ENCODE peak calls at places on chromosomes 4 and X, in four cellular contexts. P, Z, B and I are unnamed samples.

GRCh38 chr4:8893227-8893623 is 21.6 kb upstream of the HMX1 start:
- DNase-seq in B (no peak), Z (no peak), P (no peak), I (no peak)

GRCh38 chr4:55545133-55545532 is 1.6 kb downstream of the CLOCK start:
- DNase-seq in P (no peak), Z (no peak), B (no peak), I (no peak)

GRCh38 chrX:68443155-68443868 is 10.0 kb upstream of the OPHN1 start:
- DNase-seq in B (no peak), P (no peak), Z (no peak), I (no peak)

GRCh38 chrX:115233497-115234219 is at the start of gene LRCH2:
- DNase-seq in P (peak), B (no peak), Z (peak), I (peak)

GRCh38 chr4:155688211-155688610 is 21.6 kb downstream of the GUCY1A1 start:
- DNase-seq in B (no peak), Z (no peak), P (no peak), I (no peak)

GRCh38 chr4:55378617-55379467 is 16.9 kb upstream of the TMEM165 start:
- DNase-seq in B (no peak), Z (no peak), P (no peak), I (no peak)

GRCh38 chr4:160928482-160928881 is 1235.3 kb downstream of the FSTL5 start:
- DNase-seq in P (no peak), B (no peak), Z (no peak), I (no peak)

GRCh38 chr4:23332266-23332665 is 557.6 kb downstream of the PPARGC1A start:
- DNase-seq in B (no peak), P (no peak), Z (no peak), I (no peak)

GRCh38 chr4:24965627-24966026 is 52.8 kb upstream of the CCDC149 start:
- DNase-seq in Z (no peak), P (no peak), B (peak), I (no peak)

GRCh38 chrX:94901849-94902248 is 1227.8 kb downstream of the FAM133A start:
- DNase-seq in Z (no peak), B (no peak), P (no peak), I (no peak)

GRCh38 chr4:104395219-104395618 is 99.5 kb downstream of the CXXC4 start:
- DNase-seq in Z (no peak), B (no peak), P (no peak), I (no peak)

GRCh38 chr4:164481306-164482091 is 272.4 kb upstream of the SMIM31 start:
- DNase-seq in P (no peak), B (no peak), Z (no peak), I (no peak)

GRCh38 chrX:2264179-2265030 is 236.4 kb downstream of the DHRSX start:
- DNase-seq in P (no peak), Z (no peak), B (peak), I (no peak)

GRCh38 chr4:107993969-107994368 is 4.3 kb downstream of the HADH start:
- DNase-seq in B (peak), Z (no peak), P (no peak), I (no peak)

GRCh38 chr4:12446650-12447049 is 1018.0 kb upstream of the HS3ST1 start:
- DNase-seq in B (no peak), Z (no peak), P (no peak), I (no peak)

GRCh38 chr4:138689593-138689992 is 326.0 kb upstream of the NOCT start:
- DNase-seq in P (no peak), B (no peak), Z (no peak), I (no peak)
- H3K27ac ChIP-seq in P (no peak), B (no peak), Z (no peak), I (no peak)

GRCh38 chr4:173176010-173176409 is 7.4 kb downstream of the GALNT7 start:
- DNase-seq in P (no peak), Z (no peak), B (no peak), I (no peak)
- H3K27ac ChIP-seq in P (no peak), Z (no peak), B (no peak), I (no peak)

GRCh38 chr4:39978378-39978775 is 666 bp upstream of the PDS5A start:
- DNase-seq in Z (no peak), P (no peak), B (no peak), I (no peak)
- H3K27ac ChIP-seq in Z (peak), P (peak), B (peak), I (peak)

DNA sequence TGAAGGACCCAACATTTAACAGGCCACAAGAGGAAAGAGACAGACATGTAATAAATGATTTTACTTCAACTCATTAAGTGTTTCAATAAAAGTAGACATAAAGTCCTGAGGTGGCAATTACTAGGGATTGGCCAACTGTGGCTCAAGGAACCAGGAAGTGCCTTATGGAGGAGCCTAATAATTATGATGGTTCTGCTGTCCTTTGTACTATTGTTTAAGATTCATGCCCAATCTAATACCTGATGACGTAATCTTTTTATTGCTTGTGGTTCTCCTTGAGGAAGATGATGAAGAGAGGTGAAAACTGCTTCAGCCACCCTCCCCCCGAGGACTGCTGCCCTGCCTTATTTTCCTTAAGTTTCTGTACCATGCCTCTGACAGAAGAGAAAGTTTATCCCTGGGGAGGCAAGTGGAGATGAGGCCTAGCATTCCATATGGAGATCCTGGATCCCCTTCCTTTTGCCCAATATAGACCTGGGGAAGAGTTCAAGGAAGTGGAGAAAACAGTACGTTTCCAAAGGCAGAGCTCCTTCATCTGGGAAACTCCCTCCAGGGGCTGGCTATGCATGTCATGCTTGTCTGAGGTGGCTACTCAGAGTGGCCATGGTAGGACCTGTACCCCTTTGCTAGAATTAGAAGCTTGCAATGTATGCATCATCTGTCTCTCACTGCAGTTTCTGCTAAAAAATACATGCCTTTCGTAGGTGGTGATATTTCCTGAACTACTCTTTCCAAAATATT is 56.8 kb upstream of the FAT1 start:
- DNase-seq in P (no peak), B (no peak), Z (no peak), I (no peak)
- H3K27ac ChIP-seq in P (no peak), B (no peak), Z (no peak), I (no peak)

GRCh38 chrX:19954707-19955106 is 36.2 kb downstream of the BCLAF3 start:
- DNase-seq in B (no peak), Z (no peak), P (no peak), I (no peak)

GRCh38 chrX:19956923-19957322 is 33.9 kb downstream of the BCLAF3 start:
- DNase-seq in P (peak), Z (no peak), B (no peak), I (no peak)

GRCh38 chrX:19958530-19959486 is 32.1 kb downstream of the BCLAF3 start:
- DNase-seq in Z (no peak), B (no peak), P (no peak), I (no peak)

GRCh38 chrX:19953145-19953544 is 37.7 kb downstream of the BCLAF3 start:
- DNase-seq in B (peak), P (no peak), Z (no peak), I (no peak)

DNA sequence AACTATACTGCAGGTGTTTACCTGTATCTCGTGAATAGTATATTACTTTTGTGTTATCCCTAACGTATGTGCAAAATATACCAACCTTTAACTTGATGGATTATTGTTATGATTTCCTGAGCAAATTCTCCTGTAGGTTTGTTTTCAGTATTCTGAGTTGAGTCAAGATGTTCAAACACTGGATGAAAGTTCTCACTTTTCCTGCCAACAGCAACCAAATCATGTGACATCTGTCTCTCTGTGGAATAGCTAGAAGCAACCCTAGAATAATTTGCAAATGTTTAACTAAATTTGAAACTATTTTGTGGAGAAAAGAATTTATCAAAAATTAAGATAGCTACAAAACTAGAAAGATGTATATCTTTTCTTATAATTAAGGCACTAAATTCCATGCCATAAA is 35.6 kb downstream of the BCLAF3 start:
- DNase-seq in B (no peak), P (peak), Z (no peak), I (no peak)
- H3K27ac ChIP-seq in B (no peak), P (no peak), Z (no peak), I (no peak)

DNA sequence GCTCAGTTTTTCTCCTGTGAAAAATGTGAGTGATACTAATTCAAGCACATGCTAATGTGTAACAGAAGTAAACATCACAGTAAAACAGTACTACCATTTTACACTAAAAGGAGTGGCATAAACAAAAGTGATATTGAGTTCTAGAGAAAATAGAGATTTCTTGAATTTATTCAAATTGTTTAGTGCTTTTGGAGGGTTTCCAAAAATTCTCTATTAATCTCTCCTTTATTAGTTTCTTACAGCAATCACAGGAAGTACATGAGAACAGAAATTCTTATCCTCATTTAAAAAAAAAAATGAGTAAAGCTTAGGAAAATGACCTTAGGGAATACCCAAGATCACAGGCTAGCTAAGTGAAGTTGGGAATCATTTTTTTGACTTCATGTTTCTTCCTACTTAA is 459.7 kb upstream of the GALNTL6 start:
- DNase-seq in B (no peak), Z (no peak), P (no peak), I (no peak)
- H3K27ac ChIP-seq in B (no peak), Z (no peak), P (no peak), I (no peak)

DNA sequence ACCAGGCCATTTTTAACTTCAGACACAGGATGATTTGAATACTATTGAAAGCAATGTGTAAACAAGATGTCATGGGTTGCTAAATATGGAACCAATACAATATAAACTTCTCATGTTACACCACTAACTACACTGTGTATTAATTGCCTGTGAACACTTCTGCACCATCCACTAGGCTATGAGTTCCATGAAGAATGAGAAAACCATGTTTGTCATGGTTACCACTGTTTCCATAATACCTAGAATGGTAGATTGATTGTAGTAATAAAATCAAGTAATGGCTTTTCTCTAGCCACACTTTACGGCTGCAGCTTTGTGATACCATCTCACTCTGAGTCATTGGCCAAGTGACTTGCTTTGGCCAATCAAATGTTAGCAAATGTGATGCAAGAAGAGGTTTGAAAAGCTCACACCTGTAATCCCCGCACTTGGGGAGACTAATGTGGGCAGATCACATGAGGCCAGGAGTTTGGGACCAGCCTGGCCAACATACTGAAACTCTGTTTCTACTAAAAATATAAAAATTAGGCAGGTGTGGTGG is 19.9 kb upstream of the CYBB start:
- DNase-seq in Z (no peak), B (no peak), P (no peak), I (no peak)
- H3K27ac ChIP-seq in Z (no peak), B (no peak), P (no peak), I (no peak)